ENCODE peak calls at places on chromosomes 12 and 14, in six cellular contexts. L is endothelial cell, J is AG04450, F is A549, Z is type B pancreatic cell, U is Calu3. G is an unnamed sample.

GRCh38 chr14:79051711-79052094 is 881.5 kb downstream of the NRXN3 start:
- DNase-seq in L (no peak), J (no peak), F (no peak), Z (no peak), U (no peak), G (no peak)

GRCh38 chr12:47888127-47888819 is 16.5 kb downstream of the VDR start:
- DNase-seq in L (no peak), J (no peak), F (no peak), Z (no peak), U (no peak), G (no peak)

GRCh38 chr14:98231210-98231609 is 1040.8 kb downstream of the BCL11B start:
- DNase-seq in L (no peak), J (no peak), F (no peak), Z (no peak), U (no peak), G (no peak)

GRCh38 chr14:61300209-61300608 is 19.1 kb upstream of the TMEM30B start:
- DNase-seq in L (no peak), J (no peak), F (no peak), Z (no peak), U (no peak), G (no peak)

GRCh38 chr14:74429221-74429691 is 3.2 kb upstream of the SYNDIG1L start:
- DNase-seq in L (no peak), J (no peak), F (no peak), Z (peak; percentile 32), U (no peak), G (no peak)

GRCh38 chr14:100424504-100425453 is 101.6 kb downstream of the SLC25A47 start:
- DNase-seq in L (no peak), J (no peak), F (no peak), Z (no peak), U (peak; percentile 28), G (no peak)

GRCh38 chr14:89855961-89856360 is 98.6 kb downstream of the EFCAB11 start:
- DNase-seq in L (no peak), J (peak; percentile 43), F (no peak), Z (no peak), U (no peak), G (no peak)

GRCh38 chr12:116123511-116124258 is 153.8 kb downstream of the MED13L start:
- DNase-seq in L (no peak), J (no peak), F (peak; percentile 35), Z (no peak), U (no peak), G (no peak)

GRCh38 chr12:57477710-57478681 is 1.7 kb downstream of the ARHGAP9 start:
- DNase-seq in L (no peak), J (no peak), F (no peak), Z (no peak), U (no peak), G (peak; percentile 51)

GRCh38 chr14:29580763-29581162 is 346.9 kb downstream of the PRKD1 start:
- DNase-seq in L (no peak), J (no peak), F (no peak), Z (no peak), U (peak; percentile 36), G (no peak)

GRCh38 chr14:24100197-24100981 is 6.3 kb downstream of the PCK2 start:
- DNase-seq in L (no peak), J (no peak), F (no peak), Z (no peak), U (no peak), G (no peak)

GRCh38 chr12:49557917-49558215 is 10.1 kb downstream of the MCRS1 start:
- DNase-seq in L (no peak), J (no peak), F (peak; percentile 58), Z (no peak), U (peak; percentile 18), G (no peak)

GRCh38 chr12:57236925-57237652 is 7.6 kb downstream of the SHMT2 start:
- DNase-seq in L (peak; percentile 8), J (no peak), F (no peak), Z (no peak), U (no peak), G (peak; percentile 64)

GRCh38 chr12:59405992-59406391 is 189.8 kb upstream of the SLC16A7 start:
- DNase-seq in L (no peak), J (no peak), F (no peak), Z (no peak), U (no peak), G (no peak)

GRCh38 chr14:61358812-61359211 is 37.4 kb downstream of the PRKCH start:
- DNase-seq in L (no peak), J (no peak), F (no peak), Z (no peak), U (no peak), G (no peak)

GRCh38 chr14:75279153-75279738 is 618 bp downstream of the FOS start:
- DNase-seq in L (no peak), J (no peak), F (peak; percentile 47), Z (no peak), U (peak; percentile 51), G (no peak)

GRCh38 chr14:59816931-59817330 is 53.6 kb downstream of the RTN1 start:
- DNase-seq in L (no peak), J (no peak), F (no peak), Z (no peak), U (no peak), G (no peak)

GRCh38 chr14:55103005-55103640 is 25.9 kb upstream of the LGALS3 start:
- DNase-seq in L (no peak), J (peak; percentile 72), F (peak; percentile 96), Z (peak; percentile 77), U (peak; percentile 93), G (no peak)

GRCh38 chr14:91416744-91417133 is 881 bp downstream of the CCDC88C start:
- DNase-seq in L (peak; percentile 20), J (no peak), F (no peak), Z (no peak), U (peak; percentile 25), G (no peak)

GRCh38 chr12:78392918-78393317 is 471.7 kb upstream of the SYT1 start:
- DNase-seq in L (no peak), J (no peak), F (peak; percentile 32), Z (no peak), U (no peak), G (no peak)

DNA sequence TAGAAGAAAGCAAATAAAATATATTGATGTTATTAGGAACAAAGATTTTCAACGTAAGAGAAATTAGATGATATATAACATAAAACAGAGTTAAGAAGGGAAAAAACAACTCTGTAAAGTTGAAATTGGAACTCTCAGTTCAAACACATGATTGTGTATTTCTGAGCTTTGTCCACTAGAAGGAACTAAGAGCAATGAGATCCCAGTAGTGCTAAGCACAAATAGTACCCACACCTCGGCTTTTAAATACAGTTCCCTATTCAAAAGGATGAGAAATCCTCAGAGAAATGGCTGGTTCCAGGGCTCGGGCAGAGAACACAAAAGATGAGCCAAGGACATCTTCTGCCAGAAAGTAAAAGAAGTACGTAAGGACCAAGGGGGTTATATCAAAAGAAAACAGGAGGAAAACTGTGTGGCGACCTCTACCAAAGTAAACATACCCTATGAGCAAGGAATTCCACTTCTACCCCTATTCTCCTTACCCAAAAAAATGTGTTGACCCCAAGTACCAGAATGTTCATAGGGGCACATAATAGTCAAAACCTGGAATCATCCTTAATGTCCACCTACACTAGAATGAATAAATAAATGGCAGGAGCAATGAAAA is 96.6 kb downstream of the SPTSSA start:
- DNase-seq in L (no peak), J (no peak), F (peak; percentile 51), Z (no peak), U (no peak), G (no peak)
- TF ChIP-seq CTCF in L (no peak), J (peak; percentile 38), F (peak; percentile 46), Z (peak; percentile 49), U (no peak), G (peak; percentile 75)

GRCh38 chr12:126862500-126862899 is 1404.5 kb upstream of the TMEM132C start:
- DNase-seq in L (no peak), J (no peak), F (no peak), Z (no peak), U (no peak), G (no peak)

GRCh38 chr12:126860210-126860609 is 1406.8 kb upstream of the TMEM132C start:
- DNase-seq in L (no peak), J (no peak), F (no peak), Z (no peak), U (no peak), G (no peak)

GRCh38 chr12:126855768-126856167 is 1411.2 kb upstream of the TMEM132C start:
- DNase-seq in L (no peak), J (no peak), F (no peak), Z (no peak), U (no peak), G (no peak)

GRCh38 chr12:126858586-126858985 is 1408.4 kb upstream of the TMEM132C start:
- DNase-seq in L (no peak), J (no peak), F (no peak), Z (no peak), U (no peak), G (no peak)

GRCh38 chr12:126856958-126857357 is 1410.0 kb upstream of the TMEM132C start:
- DNase-seq in L (no peak), J (no peak), F (no peak), Z (no peak), U (no peak), G (no peak)
- TF ChIP-seq CTCF in L (no peak), J (no peak), F (no peak), Z (peak; percentile 41), U (no peak), G (no peak)

DNA sequence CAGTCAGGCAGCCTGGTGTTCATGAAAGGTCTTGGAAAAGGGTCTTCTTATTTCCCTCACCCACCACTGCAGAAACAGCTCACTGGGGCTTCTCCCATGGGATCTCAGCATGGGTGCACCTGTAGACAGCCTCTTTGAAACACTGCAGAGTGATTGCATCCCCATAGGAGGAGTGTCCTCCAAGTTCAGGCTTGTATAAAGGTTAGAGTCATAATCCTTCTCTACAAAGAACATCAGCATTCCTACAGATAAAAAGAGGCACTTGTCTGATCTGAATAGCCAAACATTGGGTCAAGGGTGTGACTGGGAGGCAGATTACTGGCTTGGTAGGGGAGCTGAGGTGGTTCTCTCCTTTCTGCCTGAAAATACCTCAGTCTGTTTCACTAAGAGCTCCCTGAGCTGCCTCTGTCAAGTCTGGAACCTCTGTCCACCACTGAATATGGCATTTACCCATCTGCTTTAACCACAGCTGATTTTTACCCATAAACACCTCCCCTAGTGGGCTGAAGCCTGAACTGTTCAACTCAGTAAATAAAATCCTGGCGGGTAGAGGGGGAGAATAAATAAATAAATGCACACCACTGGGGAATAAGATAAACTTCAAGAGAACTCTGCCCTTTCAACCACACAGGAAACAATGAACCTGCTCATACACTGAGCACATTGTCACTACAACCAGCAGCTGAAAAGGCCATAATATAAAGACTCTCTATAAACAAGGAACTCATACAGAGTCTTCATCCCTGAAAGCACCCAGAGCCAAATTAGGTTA is 120.7 kb upstream of the SCAF11 start:
- DNase-seq in L (no peak), J (no peak), F (no peak), Z (no peak), U (no peak), G (no peak)
- TF ChIP-seq CTCF in L (peak; percentile 20), J (peak; percentile 37), F (no peak), Z (no peak), U (no peak), G (peak; percentile 18)

DNA sequence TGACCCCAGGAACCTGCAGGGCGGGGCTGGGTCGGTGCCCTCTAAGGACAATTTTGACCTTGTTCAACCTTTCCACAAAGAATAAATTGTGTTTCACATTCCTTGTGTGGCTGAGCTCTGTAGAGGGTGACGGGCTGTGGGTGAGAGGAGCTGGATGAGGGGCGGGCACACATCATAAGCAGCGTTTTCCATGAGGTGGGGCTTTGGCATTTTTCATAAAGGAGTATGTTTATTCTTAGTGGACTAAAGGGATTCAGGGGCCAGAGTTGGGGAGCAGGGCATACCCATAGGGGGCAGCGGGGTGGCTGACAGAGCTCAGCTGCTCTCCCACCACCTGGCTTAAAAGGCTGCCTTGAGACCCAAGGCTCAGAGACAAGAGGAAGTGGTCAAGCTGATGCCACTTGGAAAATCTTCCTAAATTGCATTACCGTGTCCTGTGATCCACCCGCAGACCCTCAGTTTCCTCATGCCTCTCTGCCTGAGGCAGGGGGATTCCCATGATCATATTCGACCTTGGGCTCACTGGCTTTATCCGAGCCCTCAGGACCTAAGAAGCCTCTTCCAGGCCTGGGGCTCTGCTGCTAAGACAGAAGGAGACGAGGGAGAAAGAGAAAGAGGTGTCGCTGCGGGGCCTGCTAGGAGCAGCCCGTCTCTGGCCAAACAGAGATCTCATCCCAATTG is 11.4 kb downstream of the MMP14 start:
- DNase-seq in L (no peak), J (no peak), F (no peak), Z (no peak), U (no peak), G (no peak)
- TF ChIP-seq CTCF in L (no peak), J (peak; percentile 15), F (no peak), Z (no peak), U (no peak), G (peak; percentile 42)

G was measured in chondrocyte.